ENCODE peak calls at places on chromosomes 1 and 21, in seven cellular contexts. U is tibial artery, C is mucosa of descending colon, J is lower leg skin, D is neural progenitor cell, L is fibroblast of villous mesenchyme, T is bronchial epithelial cell. A is an unnamed sample.

GRCh38 chr1:222057162-222057561 is 315.3 kb upstream of the DUSP10 start:
- DNase-seq in T (no peak), L (no peak), C (no peak), D (no peak), U (no peak), J (no peak), A (no peak)

GRCh38 chr1:67552336-67552759 is 122.1 kb upstream of the SERBP1 start:
- DNase-seq in D (no peak), J (no peak), U (no peak), L (no peak), C (peak; percentile 66), T (peak; percentile 52), A (no peak)

GRCh38 chr1:247605286-247605685 is at the start of gene OR2G3:
- DNase-seq in L (no peak), U (no peak), D (no peak), C (no peak), T (no peak), J (no peak), A (no peak)

GRCh38 chr1:5752715-5753330 is 239.4 kb downstream of the NPHP4 start:
- DNase-seq in J (no peak), C (no peak), L (no peak), U (no peak), D (no peak), T (no peak), A (no peak)

GRCh38 chr1:21295059-21295401 is 4.8 kb upstream of the ECE1 start:
- DNase-seq in L (peak; percentile 58), J (no peak), T (peak; percentile 55), D (no peak), C (no peak), U (no peak), A (no peak)

GRCh38 chr1:33078030-33078591 is 2.8 kb upstream of the AZIN2 start:
- DNase-seq in L (no peak), T (no peak), U (no peak), D (no peak), C (no peak), J (no peak), A (no peak)

GRCh38 chr21:45724345-45724961 is 80.9 kb downstream of the PCBP3 start:
- DNase-seq in C (no peak), T (no peak), J (no peak), L (no peak), U (no peak), D (no peak), A (no peak)

GRCh38 chr1:58823481-58824010 is 39.7 kb upstream of the JUN start:
- DNase-seq in L (peak; percentile 93), U (no peak), D (no peak), C (no peak), J (no peak), T (peak; percentile 92), A (peak; percentile 49)

GRCh38 chr1:240666548-240667198 is 54.7 kb upstream of the GREM2 start:
- DNase-seq in D (no peak), L (no peak), U (no peak), C (no peak), T (no peak), J (no peak), A (no peak)

GRCh38 chr1:159339517-159339916 is 37.4 kb downstream of the FCER1A start:
- DNase-seq in C (no peak), L (no peak), U (no peak), J (no peak), T (no peak), D (no peak), A (no peak)

GRCh38 chr1:90472775-90473174 is 244.3 kb downstream of the BARHL2 start:
- DNase-seq in D (no peak), U (no peak), C (no peak), J (no peak), L (no peak), T (no peak), A (no peak)

GRCh38 chr1:162213281-162213909 is 143.9 kb downstream of the NOS1AP start:
- DNase-seq in J (no peak), T (no peak), D (peak; percentile 76), L (peak; percentile 31), U (peak; percentile 67), C (peak; percentile 68), A (peak; percentile 72)

GRCh38 chr1:22234631-22235030 is 91.7 kb upstream of the WNT4 start:
- DNase-seq in U (no peak), C (no peak), L (no peak), D (no peak), J (no peak), T (peak; percentile 39), A (no peak)

DNA sequence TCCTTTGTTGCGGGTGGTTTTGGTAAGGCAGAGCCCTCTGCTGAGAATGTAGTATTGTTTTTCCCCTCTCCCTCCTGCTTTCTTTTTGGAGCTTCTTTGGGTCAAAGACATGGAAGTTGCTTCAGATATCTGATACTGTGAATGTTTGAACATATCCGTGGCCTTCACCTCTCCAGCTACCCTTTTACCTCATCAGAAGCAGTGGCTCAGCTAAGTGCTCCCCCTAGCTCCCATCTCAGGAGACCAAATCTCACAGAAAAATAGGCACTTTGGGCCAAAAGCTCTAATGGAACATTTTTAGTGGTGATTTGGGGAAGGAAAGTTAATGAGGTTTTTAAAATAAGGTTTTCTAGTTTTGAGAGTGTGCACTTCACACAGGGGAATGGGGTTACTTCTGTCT is 6.3 kb downstream of the TMEM200B start:
- DNase-seq in U (no peak), D (no peak), J (no peak), L (no peak), C (no peak), T (no peak), A (no peak)
- TF ChIP-seq CTCF in U (no peak), D (no peak), J (no peak), L (peak; percentile 47), C (no peak), T (no peak), A (peak; percentile 38)

GRCh38 chr1:207958376-207959139 is 47.6 kb upstream of the CD34 start:
- DNase-seq in D (no peak), C (no peak), U (no peak), T (no peak), J (no peak), L (no peak), A (no peak)
- H3K4me3 ChIP-seq in D (peak overlapping the region; percentile 59), C (no peak overlapping the region), U (peak overlapping the region; percentile 57), T (peak overlapping the region; percentile 27), J (peak overlapping the region; percentile 18), L (peak overlapping the region; percentile 46), A (peak overlapping the region; percentile 41)

DNA sequence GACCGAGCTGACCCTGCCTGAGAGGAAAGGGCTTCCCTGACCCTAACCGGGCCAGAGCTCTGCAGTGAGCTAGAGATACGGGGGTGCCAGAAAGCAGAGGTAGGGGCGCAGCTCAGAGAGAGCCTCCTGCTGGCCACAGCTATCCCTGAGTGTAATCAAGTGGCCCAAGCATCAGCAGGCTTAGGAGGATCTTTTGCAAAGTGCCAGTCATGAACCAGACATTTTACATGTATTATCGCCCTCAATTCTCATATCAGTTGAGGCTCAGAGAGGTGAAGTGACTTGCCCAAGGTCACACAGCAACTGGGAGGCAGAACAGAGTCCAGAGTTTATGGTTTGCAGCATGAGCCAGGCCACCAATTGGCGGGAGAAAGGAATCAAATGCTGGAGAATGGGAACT is 7.0 kb upstream of the ID3 start:
- DNase-seq in J (no peak), L (no peak), C (no peak), U (no peak), D (peak; percentile 29), T (no peak), A (no peak)
- TF ChIP-seq CTCF in J (no peak), L (peak; percentile 34), C (no peak), U (no peak), D (peak; percentile 40), T (peak; percentile 25), A (peak; percentile 18)

GRCh38 chr1:230441630-230442029 is 15.5 kb upstream of the PGBD5 start:
- DNase-seq in T (no peak), D (peak; percentile 22), U (no peak), C (no peak), L (no peak), J (no peak), A (no peak)

GRCh38 chr1:230441183-230441582 is 15.1 kb upstream of the PGBD5 start:
- DNase-seq in D (no peak), J (no peak), C (no peak), T (no peak), U (no peak), L (no peak), A (no peak)
- H3K4me3 ChIP-seq in D (no peak overlapping the region), J (no peak overlapping the region), C (no peak overlapping the region), T (no peak overlapping the region), U (no peak overlapping the region), L (no peak overlapping the region), A (no peak overlapping the region)

A was measured in astrocyte of the cerebellum.